ENCODE peak calls at places on chromosome 5, in six cellular contexts. K is ACHN; O is NCI-H1092 treated with DMSO at 0.1 percent for 48 hours; G is stimulated activated CD8-positive, alpha-beta memory T cell treated with anti-CD3 and anti-CD28 coated beads, Interleukin-4, amount 100 ng/mL, for 1 hour; B is fibroblast of pulmonary artery; H is D341Med. Z is an unnamed sample.

GRCh38 chr5:172821340-172821985 is 12.6 kb upstream of the ERGIC1 start:
- DNase-seq in O (no peak), K (no peak), B (no peak), H (no peak), G (no peak), Z (no peak)

GRCh38 chr5:97150401-97150800 is 8.0 kb upstream of the LIX1 start:
- DNase-seq in H (no peak), K (no peak), O (no peak), G (no peak), B (no peak), Z (no peak)

GRCh38 chr5:112005533-112005926 is 248.5 kb upstream of the NREP start:
- DNase-seq in K (peak; percentile 1), O (no peak), B (no peak), G (no peak), H (no peak), Z (no peak)

GRCh38 chr5:758698-759053 is 25.9 kb downstream of the ZDHHC11B start:
- DNase-seq in G (no peak), H (no peak), B (no peak), O (no peak), K (no peak), Z (no peak)

GRCh38 chr5:5145651-5146529 is 5.8 kb downstream of the ADAMTS16 start:
- DNase-seq in H (no peak), G (no peak), B (no peak), K (peak; percentile 93), O (no peak), Z (no peak)

GRCh38 chr5:127492854-127493738 is 24.3 kb upstream of the PRRC1 start:
- DNase-seq in B (peak; percentile 61), G (no peak), K (peak; percentile 36), H (peak; percentile 42), O (peak; percentile 59), Z (no peak)

GRCh38 chr5:10635861-10636350 is 72.0 kb downstream of the ANKRD33B start:
- DNase-seq in G (no peak), O (no peak), B (no peak), H (no peak), K (no peak), Z (no peak)

GRCh38 chr5:154198611-154199230 is 8.2 kb downstream of the GALNT10 start:
- DNase-seq in G (no peak), B (peak; percentile 65), O (no peak), K (peak; percentile 19), H (no peak), Z (no peak)

GRCh38 chr5:153895266-153895665 is 143.4 kb downstream of the FAM114A2 start:
- DNase-seq in K (no peak), H (peak; percentile 63), O (no peak), G (no peak), B (no peak), Z (no peak)

GRCh38 chr5:169107316-169107715 is 193.6 kb downstream of the SLIT3 start:
- DNase-seq in K (no peak), O (no peak), B (peak; percentile 16), H (no peak), G (no peak), Z (no peak)

GRCh38 chr5:116534988-116535387 is 39.6 kb downstream of the SEMA6A start:
- DNase-seq in G (no peak), O (no peak), H (no peak), K (no peak), B (no peak), Z (no peak)

GRCh38 chr5:103849934-103850333 is 287.3 kb upstream of the NUDT12 start:
- DNase-seq in O (no peak), B (peak; percentile 56), H (no peak), K (peak; percentile 80), G (no peak), Z (no peak)

GRCh38 chr5:139635606-139636206 is 12.4 kb upstream of the CXXC5 start:
- DNase-seq in O (peak; percentile 65), B (peak; percentile 95), H (peak; percentile 62), G (no peak), K (peak; percentile 92), Z (no peak)

GRCh38 chr5:58891072-58891970 is 308.4 kb downstream of the RAB3C start:
- DNase-seq in K (peak; percentile 64), G (peak; percentile 21), B (peak; percentile 94), H (peak; percentile 73), O (peak; percentile 59), Z (no peak)

GRCh38 chr5:115166744-115167393 is 2.8 kb downstream of the TRIM36 start:
- DNase-seq in G (no peak), O (no peak), H (no peak), B (no peak), K (no peak), Z (no peak)

GRCh38 chr5:34716986-34717385 is 60.9 kb downstream of the RAI14 start:
- DNase-seq in G (no peak), B (no peak), H (no peak), K (peak; percentile 60), O (no peak), Z (no peak)

GRCh38 chr5:142097681-142098080 is 10.9 kb upstream of the NDFIP1 start:
- DNase-seq in B (no peak), H (no peak), K (no peak), G (no peak), O (no peak), Z (no peak)

GRCh38 chr5:136123236-136123768 is 9.3 kb upstream of the SMAD5 start:
- DNase-seq in K (no peak), B (no peak), G (no peak), H (no peak), O (no peak), Z (no peak)

Z was measured in esophagus squamous epithelium.